ENCODE peak calls at places on chromosomes 6 and 20, in four cellular contexts. One of them, this sample, is unnamed.

GRCh38 chr6:113856571-113857564 is at the start of gene MARCKS:
- DNase-seq in kidney tubule cell: peak
- DNase-seq in T-helper 9 cell: no peak
- DNase-seq in activated CD4-positive, alpha-beta T cell treated with anti-CD3 and anti-CD28 coated beads, Interleukin-2, amount 10 ng/mL, durations not matched to agents 7 days and 5 days: peak
- DNase-seq in this sample: peak

GRCh38 chr6:137892271-137892708 is 25.2 kb downstream of the TNFAIP3 start:
- DNase-seq in activated CD4-positive, alpha-beta T cell treated with anti-CD3 and anti-CD28 coated beads, Interleukin-2, amount 10 ng/mL, durations not matched to agents 7 days and 5 days: no peak
- DNase-seq in kidney tubule cell: peak
- DNase-seq in T-helper 9 cell: no peak
- DNase-seq in this sample: peak

GRCh38 chr20:10639762-10640556 is 33.8 kb downstream of the JAG1 start:
- DNase-seq in T-helper 9 cell: no peak
- DNase-seq in activated CD4-positive, alpha-beta T cell treated with anti-CD3 and anti-CD28 coated beads, Interleukin-2, amount 10 ng/mL, durations not matched to agents 7 days and 5 days: no peak
- DNase-seq in kidney tubule cell: no peak
- DNase-seq in this sample: no peak

GRCh38 chr6:22785036-22785435 is 215.7 kb downstream of the HDGFL1 start:
- DNase-seq in kidney tubule cell: peak
- DNase-seq in T-helper 9 cell: no peak
- DNase-seq in activated CD4-positive, alpha-beta T cell treated with anti-CD3 and anti-CD28 coated beads, Interleukin-2, amount 10 ng/mL, durations not matched to agents 7 days and 5 days: no peak
- DNase-seq in this sample: no peak

GRCh38 chr20:36836591-36837329 is 39.2 kb upstream of the TLDC2 start:
- DNase-seq in activated CD4-positive, alpha-beta T cell treated with anti-CD3 and anti-CD28 coated beads, Interleukin-2, amount 10 ng/mL, durations not matched to agents 7 days and 5 days: peak
- DNase-seq in T-helper 9 cell: no peak
- DNase-seq in kidney tubule cell: peak
- DNase-seq in this sample: peak

GRCh38 chr6:2044192-2044591 is 201.2 kb downstream of the GMDS start:
- DNase-seq in T-helper 9 cell: no peak
- DNase-seq in kidney tubule cell: no peak
- DNase-seq in activated CD4-positive, alpha-beta T cell treated with anti-CD3 and anti-CD28 coated beads, Interleukin-2, amount 10 ng/mL, durations not matched to agents 7 days and 5 days: no peak
- DNase-seq in this sample: no peak

GRCh38 chr6:157060440-157060949 is 262.8 kb downstream of the TMEM242 start:
- DNase-seq in kidney tubule cell: peak
- DNase-seq in T-helper 9 cell: no peak
- DNase-seq in activated CD4-positive, alpha-beta T cell treated with anti-CD3 and anti-CD28 coated beads, Interleukin-2, amount 10 ng/mL, durations not matched to agents 7 days and 5 days: no peak
- DNase-seq in this sample: no peak

GRCh38 chr6:106117579-106117978 is 31.4 kb downstream of the PRDM1 start:
- DNase-seq in kidney tubule cell: no peak
- DNase-seq in activated CD4-positive, alpha-beta T cell treated with anti-CD3 and anti-CD28 coated beads, Interleukin-2, amount 10 ng/mL, durations not matched to agents 7 days and 5 days: peak
- DNase-seq in T-helper 9 cell: peak
- DNase-seq in this sample: no peak

GRCh38 chr6:156190270-156190669 is 586.9 kb upstream of the ARID1B start:
- DNase-seq in activated CD4-positive, alpha-beta T cell treated with anti-CD3 and anti-CD28 coated beads, Interleukin-2, amount 10 ng/mL, durations not matched to agents 7 days and 5 days: no peak
- DNase-seq in kidney tubule cell: no peak
- DNase-seq in T-helper 9 cell: no peak
- DNase-seq in this sample: no peak

GRCh38 chr6:135044639-135045038 is 10.0 kb downstream of the HBS1L start:
- DNase-seq in T-helper 9 cell: no peak
- DNase-seq in activated CD4-positive, alpha-beta T cell treated with anti-CD3 and anti-CD28 coated beads, Interleukin-2, amount 10 ng/mL, durations not matched to agents 7 days and 5 days: no peak
- DNase-seq in kidney tubule cell: no peak
- DNase-seq in this sample: no peak

GRCh38 chr20:9852566-9852965 is 13.7 kb upstream of the PAK5 start:
- DNase-seq in activated CD4-positive, alpha-beta T cell treated with anti-CD3 and anti-CD28 coated beads, Interleukin-2, amount 10 ng/mL, durations not matched to agents 7 days and 5 days: no peak
- DNase-seq in kidney tubule cell: no peak
- DNase-seq in T-helper 9 cell: no peak
- DNase-seq in this sample: no peak

GRCh38 chr6:63941747-63942470 is 306.3 kb downstream of the PHF3 start:
- DNase-seq in activated CD4-positive, alpha-beta T cell treated with anti-CD3 and anti-CD28 coated beads, Interleukin-2, amount 10 ng/mL, durations not matched to agents 7 days and 5 days: no peak
- DNase-seq in T-helper 9 cell: no peak
- DNase-seq in kidney tubule cell: no peak
- DNase-seq in this sample: no peak

GRCh38 chr6:166958926-166959861 is 2.8 kb upstream of the RNASET2 start:
- DNase-seq in kidney tubule cell: peak
- DNase-seq in T-helper 9 cell: peak
- DNase-seq in activated CD4-positive, alpha-beta T cell treated with anti-CD3 and anti-CD28 coated beads, Interleukin-2, amount 10 ng/mL, durations not matched to agents 7 days and 5 days: peak
- DNase-seq in this sample: no peak

GRCh38 chr6:4210619-4211419 is 75.4 kb upstream of the ECI2 start:
- DNase-seq in kidney tubule cell: peak
- DNase-seq in T-helper 9 cell: peak
- DNase-seq in activated CD4-positive, alpha-beta T cell treated with anti-CD3 and anti-CD28 coated beads, Interleukin-2, amount 10 ng/mL, durations not matched to agents 7 days and 5 days: peak
- DNase-seq in this sample: peak

GRCh38 chr6:92979281-92979680 is 440.1 kb downstream of the EPHA7 start:
- DNase-seq in activated CD4-positive, alpha-beta T cell treated with anti-CD3 and anti-CD28 coated beads, Interleukin-2, amount 10 ng/mL, durations not matched to agents 7 days and 5 days: no peak
- DNase-seq in T-helper 9 cell: no peak
- DNase-seq in kidney tubule cell: peak
- DNase-seq in this sample: no peak

GRCh38 chr6:126054258-126054702 is 67.9 kb downstream of the TRMT11 start:
- DNase-seq in kidney tubule cell: no peak
- DNase-seq in activated CD4-positive, alpha-beta T cell treated with anti-CD3 and anti-CD28 coated beads, Interleukin-2, amount 10 ng/mL, durations not matched to agents 7 days and 5 days: no peak
- DNase-seq in T-helper 9 cell: no peak
- DNase-seq in this sample: no peak

This sample was measured in AG08396.